ENCODE peak calls at places on chromosomes 12 and 14, in eight cellular contexts. One of them, this sample, is unnamed.

GRCh38 chr12:810635-811415 is 58.4 kb downstream of the WNK1 start:
- DNase-seq in endothelial cell: no peak
- DNase-seq in coronary artery: no peak
- DNase-seq in activated B cell treated with CpG ODN at 0.5 μM for 24 hours: no peak
- DNase-seq in GM12865: peak
- DNase-seq in astrocyte: peak
- DNase-seq in right atrium auricular region: no peak
- DNase-seq in heart left ventricle: no peak
- DNase-seq in this sample: peak

GRCh38 chr12:52055781-52056711 is 4.8 kb downstream of the NR4A1 start:
- DNase-seq in endothelial cell: no peak
- DNase-seq in coronary artery: peak
- DNase-seq in activated B cell treated with CpG ODN at 0.5 μM for 24 hours: no peak
- DNase-seq in GM12865: no peak
- DNase-seq in astrocyte: no peak
- DNase-seq in right atrium auricular region: no peak
- DNase-seq in heart left ventricle: no peak
- DNase-seq in this sample: no peak

GRCh38 chr12:113130457-113131135 is 5.0 kb downstream of the RASAL1 start:
- DNase-seq in endothelial cell: no peak
- DNase-seq in coronary artery: no peak
- DNase-seq in activated B cell treated with CpG ODN at 0.5 μM for 24 hours: peak
- DNase-seq in GM12865: no peak
- DNase-seq in astrocyte: no peak
- DNase-seq in right atrium auricular region: no peak
- DNase-seq in heart left ventricle: no peak
- DNase-seq in this sample: peak

GRCh38 chr12:19683178-19683927 is 244.1 kb downstream of the AEBP2 start:
- DNase-seq in endothelial cell: no peak
- DNase-seq in coronary artery: no peak
- DNase-seq in activated B cell treated with CpG ODN at 0.5 μM for 24 hours: no peak
- DNase-seq in GM12865: no peak
- DNase-seq in astrocyte: peak
- DNase-seq in right atrium auricular region: no peak
- DNase-seq in heart left ventricle: no peak
- DNase-seq in this sample: no peak

GRCh38 chr14:24851406-24851805 is 198.5 kb downstream of the STXBP6 start:
- DNase-seq in endothelial cell: no peak
- DNase-seq in coronary artery: no peak
- DNase-seq in activated B cell treated with CpG ODN at 0.5 μM for 24 hours: no peak
- DNase-seq in GM12865: no peak
- DNase-seq in astrocyte: no peak
- DNase-seq in right atrium auricular region: no peak
- DNase-seq in heart left ventricle: no peak
- DNase-seq in this sample: no peak

GRCh38 chr12:12099102-12099501 is 28.4 kb downstream of the BCL2L14 start:
- DNase-seq in endothelial cell: no peak
- DNase-seq in coronary artery: no peak
- DNase-seq in activated B cell treated with CpG ODN at 0.5 μM for 24 hours: no peak
- DNase-seq in GM12865: no peak
- DNase-seq in astrocyte: no peak
- DNase-seq in right atrium auricular region: no peak
- DNase-seq in heart left ventricle: no peak
- DNase-seq in this sample: no peak

GRCh38 chr14:104436741-104437701 is 142.5 kb upstream of the C14orf180 start:
- DNase-seq in endothelial cell: no peak
- DNase-seq in coronary artery: peak
- DNase-seq in activated B cell treated with CpG ODN at 0.5 μM for 24 hours: no peak
- DNase-seq in GM12865: no peak
- DNase-seq in astrocyte: no peak
- DNase-seq in right atrium auricular region: peak
- DNase-seq in heart left ventricle: no peak
- DNase-seq in this sample: peak

GRCh38 chr14:100383727-100384158 is 60.6 kb downstream of the SLC25A47 start:
- DNase-seq in endothelial cell: peak
- DNase-seq in coronary artery: no peak
- DNase-seq in activated B cell treated with CpG ODN at 0.5 μM for 24 hours: peak
- DNase-seq in GM12865: peak
- DNase-seq in astrocyte: no peak
- DNase-seq in right atrium auricular region: no peak
- DNase-seq in heart left ventricle: peak
- DNase-seq in this sample: peak

GRCh38 chr14:104117341-104118005 is 20.9 kb upstream of the KIF26A start:
- DNase-seq in endothelial cell: no peak
- DNase-seq in coronary artery: no peak
- DNase-seq in activated B cell treated with CpG ODN at 0.5 μM for 24 hours: no peak
- DNase-seq in GM12865: no peak
- DNase-seq in astrocyte: no peak
- DNase-seq in right atrium auricular region: no peak
- DNase-seq in heart left ventricle: peak
- DNase-seq in this sample: no peak

GRCh38 chr14:54462048-54462447 is 20.9 kb upstream of the CNIH1 start:
- DNase-seq in endothelial cell: no peak
- DNase-seq in coronary artery: no peak
- DNase-seq in activated B cell treated with CpG ODN at 0.5 μM for 24 hours: no peak
- DNase-seq in GM12865: no peak
- DNase-seq in astrocyte: peak
- DNase-seq in right atrium auricular region: no peak
- DNase-seq in heart left ventricle: no peak
- DNase-seq in this sample: no peak

GRCh38 chr12:131188131-131189050 is 234.7 kb downstream of the ADGRD1 start:
- DNase-seq in endothelial cell: no peak
- DNase-seq in coronary artery: peak
- DNase-seq in activated B cell treated with CpG ODN at 0.5 μM for 24 hours: no peak
- DNase-seq in GM12865: no peak
- DNase-seq in astrocyte: no peak
- DNase-seq in right atrium auricular region: peak
- DNase-seq in heart left ventricle: no peak
- DNase-seq in this sample: no peak

GRCh38 chr12:76820888-76821482 is 57.1 kb downstream of the ZDHHC17 start:
- DNase-seq in endothelial cell: peak
- DNase-seq in coronary artery: no peak
- DNase-seq in activated B cell treated with CpG ODN at 0.5 μM for 24 hours: no peak
- DNase-seq in GM12865: no peak
- DNase-seq in astrocyte: peak
- DNase-seq in right atrium auricular region: no peak
- DNase-seq in heart left ventricle: no peak
- DNase-seq in this sample: no peak

GRCh38 chr12:12613334-12613733 is 1.7 kb downstream of the CREBL2 start:
- DNase-seq in endothelial cell: no peak
- DNase-seq in coronary artery: no peak
- DNase-seq in activated B cell treated with CpG ODN at 0.5 μM for 24 hours: no peak
- DNase-seq in GM12865: peak
- DNase-seq in astrocyte: no peak
- DNase-seq in right atrium auricular region: no peak
- DNase-seq in heart left ventricle: no peak
- DNase-seq in this sample: no peak

GRCh38 chr14:58844544-58844943 is 206.8 kb downstream of the DACT1 start:
- DNase-seq in endothelial cell: no peak
- DNase-seq in coronary artery: no peak
- DNase-seq in activated B cell treated with CpG ODN at 0.5 μM for 24 hours: no peak
- DNase-seq in GM12865: no peak
- DNase-seq in astrocyte: no peak
- DNase-seq in right atrium auricular region: no peak
- DNase-seq in heart left ventricle: no peak
- DNase-seq in this sample: no peak

GRCh38 chr12:74722709-74723108 is 185.1 kb downstream of the ATXN7L3B start:
- DNase-seq in endothelial cell: no peak
- DNase-seq in coronary artery: no peak
- DNase-seq in activated B cell treated with CpG ODN at 0.5 μM for 24 hours: no peak
- DNase-seq in GM12865: no peak
- DNase-seq in astrocyte: no peak
- DNase-seq in right atrium auricular region: no peak
- DNase-seq in heart left ventricle: no peak
- DNase-seq in this sample: no peak
- TF ChIP-seq CTCF in endothelial cell: no peak
- TF ChIP-seq CTCF in coronary artery: no peak
- TF ChIP-seq CTCF in activated B cell treated with CpG ODN at 0.5 μM for 24 hours: no peak
- TF ChIP-seq CTCF in GM12865: no peak
- TF ChIP-seq CTCF in astrocyte: no peak
- TF ChIP-seq CTCF in right atrium auricular region: no peak
- TF ChIP-seq CTCF in heart left ventricle: no peak
- TF ChIP-seq CTCF in this sample: no peak

GRCh38 chr12:121013715-121014114 is 2.6 kb downstream of the C12orf43 start:
- DNase-seq in endothelial cell: no peak
- DNase-seq in coronary artery: no peak
- DNase-seq in activated B cell treated with CpG ODN at 0.5 μM for 24 hours: no peak
- DNase-seq in GM12865: no peak
- DNase-seq in astrocyte: no peak
- DNase-seq in right atrium auricular region: no peak
- DNase-seq in heart left ventricle: no peak
- DNase-seq in this sample: no peak
- TF ChIP-seq CTCF in endothelial cell: no peak
- TF ChIP-seq CTCF in coronary artery: no peak
- TF ChIP-seq CTCF in activated B cell treated with CpG ODN at 0.5 μM for 24 hours: no peak
- TF ChIP-seq CTCF in GM12865: peak
- TF ChIP-seq CTCF in astrocyte: no peak
- TF ChIP-seq CTCF in right atrium auricular region: no peak
- TF ChIP-seq CTCF in heart left ventricle: no peak
- TF ChIP-seq CTCF in this sample: no peak

GRCh38 chr12:33942172-33942571 is 80.1 kb upstream of the ALG10 start:
- DNase-seq in endothelial cell: no peak
- DNase-seq in coronary artery: no peak
- DNase-seq in activated B cell treated with CpG ODN at 0.5 μM for 24 hours: no peak
- DNase-seq in GM12865: no peak
- DNase-seq in astrocyte: no peak
- DNase-seq in right atrium auricular region: no peak
- DNase-seq in heart left ventricle: no peak
- DNase-seq in this sample: no peak
- TF ChIP-seq CTCF in endothelial cell: peak
- TF ChIP-seq CTCF in coronary artery: no peak
- TF ChIP-seq CTCF in activated B cell treated with CpG ODN at 0.5 μM for 24 hours: no peak
- TF ChIP-seq CTCF in GM12865: no peak
- TF ChIP-seq CTCF in astrocyte: no peak
- TF ChIP-seq CTCF in right atrium auricular region: no peak
- TF ChIP-seq CTCF in heart left ventricle: no peak
- TF ChIP-seq CTCF in this sample: no peak

GRCh38 chr14:96221841-96222240 is 17.2 kb downstream of the BDKRB2 start:
- DNase-seq in endothelial cell: no peak
- DNase-seq in coronary artery: no peak
- DNase-seq in activated B cell treated with CpG ODN at 0.5 μM for 24 hours: no peak
- DNase-seq in GM12865: no peak
- DNase-seq in astrocyte: no peak
- DNase-seq in right atrium auricular region: no peak
- DNase-seq in heart left ventricle: no peak
- DNase-seq in this sample: no peak

GRCh38 chr14:96229315-96229714 is 24.7 kb downstream of the BDKRB2 start:
- DNase-seq in endothelial cell: no peak
- DNase-seq in coronary artery: no peak
- DNase-seq in activated B cell treated with CpG ODN at 0.5 μM for 24 hours: no peak
- DNase-seq in GM12865: no peak
- DNase-seq in astrocyte: no peak
- DNase-seq in right atrium auricular region: no peak
- DNase-seq in heart left ventricle: no peak
- DNase-seq in this sample: no peak

GRCh38 chr14:96224480-96225096 is 19.9 kb downstream of the BDKRB2 start:
- DNase-seq in endothelial cell: no peak
- DNase-seq in coronary artery: no peak
- DNase-seq in activated B cell treated with CpG ODN at 0.5 μM for 24 hours: no peak
- DNase-seq in GM12865: no peak
- DNase-seq in astrocyte: no peak
- DNase-seq in right atrium auricular region: no peak
- DNase-seq in heart left ventricle: no peak
- DNase-seq in this sample: no peak

GRCh38 chr14:96227428-96227827 is 22.8 kb downstream of the BDKRB2 start:
- DNase-seq in endothelial cell: no peak
- DNase-seq in coronary artery: no peak
- DNase-seq in activated B cell treated with CpG ODN at 0.5 μM for 24 hours: no peak
- DNase-seq in GM12865: no peak
- DNase-seq in astrocyte: no peak
- DNase-seq in right atrium auricular region: no peak
- DNase-seq in heart left ventricle: no peak
- DNase-seq in this sample: no peak

GRCh38 chr14:96225745-96226151 is 21.1 kb downstream of the BDKRB2 start:
- DNase-seq in endothelial cell: peak
- DNase-seq in coronary artery: no peak
- DNase-seq in activated B cell treated with CpG ODN at 0.5 μM for 24 hours: no peak
- DNase-seq in GM12865: no peak
- DNase-seq in astrocyte: peak
- DNase-seq in right atrium auricular region: no peak
- DNase-seq in heart left ventricle: peak
- DNase-seq in this sample: no peak
- TF ChIP-seq CTCF in endothelial cell: no peak
- TF ChIP-seq CTCF in coronary artery: no peak
- TF ChIP-seq CTCF in activated B cell treated with CpG ODN at 0.5 μM for 24 hours: no peak
- TF ChIP-seq CTCF in GM12865: no peak
- TF ChIP-seq CTCF in astrocyte: no peak
- TF ChIP-seq CTCF in right atrium auricular region: no peak
- TF ChIP-seq CTCF in heart left ventricle: no peak
- TF ChIP-seq CTCF in this sample: no peak

GRCh38 chr14:90193925-90194324 is 62.4 kb upstream of the PSMC1 start:
- DNase-seq in endothelial cell: peak
- DNase-seq in coronary artery: no peak
- DNase-seq in activated B cell treated with CpG ODN at 0.5 μM for 24 hours: no peak
- DNase-seq in GM12865: peak
- DNase-seq in astrocyte: no peak
- DNase-seq in right atrium auricular region: no peak
- DNase-seq in heart left ventricle: no peak
- DNase-seq in this sample: no peak
- TF ChIP-seq CTCF in endothelial cell: no peak
- TF ChIP-seq CTCF in coronary artery: no peak
- TF ChIP-seq CTCF in activated B cell treated with CpG ODN at 0.5 μM for 24 hours: no peak
- TF ChIP-seq CTCF in GM12865: peak
- TF ChIP-seq CTCF in astrocyte: no peak
- TF ChIP-seq CTCF in right atrium auricular region: peak
- TF ChIP-seq CTCF in heart left ventricle: no peak
- TF ChIP-seq CTCF in this sample: peak

GRCh38 chr14:92549853-92550244 is 36.3 kb downstream of the RIN3 start:
- DNase-seq in endothelial cell: no peak
- DNase-seq in coronary artery: peak
- DNase-seq in activated B cell treated with CpG ODN at 0.5 μM for 24 hours: no peak
- DNase-seq in GM12865: no peak
- DNase-seq in astrocyte: peak
- DNase-seq in right atrium auricular region: no peak
- DNase-seq in heart left ventricle: peak
- DNase-seq in this sample: no peak

GRCh38 chr14:92553456-92553855 is 39.9 kb downstream of the RIN3 start:
- DNase-seq in endothelial cell: peak
- DNase-seq in coronary artery: no peak
- DNase-seq in activated B cell treated with CpG ODN at 0.5 μM for 24 hours: no peak
- DNase-seq in GM12865: peak
- DNase-seq in astrocyte: peak
- DNase-seq in right atrium auricular region: no peak
- DNase-seq in heart left ventricle: no peak
- DNase-seq in this sample: no peak

GRCh38 chr14:92549096-92549852 is 35.7 kb downstream of the RIN3 start:
- DNase-seq in endothelial cell: no peak
- DNase-seq in coronary artery: no peak
- DNase-seq in activated B cell treated with CpG ODN at 0.5 μM for 24 hours: no peak
- DNase-seq in GM12865: no peak
- DNase-seq in astrocyte: no peak
- DNase-seq in right atrium auricular region: no peak
- DNase-seq in heart left ventricle: peak
- DNase-seq in this sample: no peak

GRCh38 chr14:92552066-92552465 is 38.5 kb downstream of the RIN3 start:
- DNase-seq in endothelial cell: no peak
- DNase-seq in coronary artery: no peak
- DNase-seq in activated B cell treated with CpG ODN at 0.5 μM for 24 hours: no peak
- DNase-seq in GM12865: no peak
- DNase-seq in astrocyte: no peak
- DNase-seq in right atrium auricular region: no peak
- DNase-seq in heart left ventricle: no peak
- DNase-seq in this sample: no peak

GRCh38 chr14:92551066-92551841 is 37.7 kb downstream of the RIN3 start:
- DNase-seq in endothelial cell: no peak
- DNase-seq in coronary artery: no peak
- DNase-seq in activated B cell treated with CpG ODN at 0.5 μM for 24 hours: no peak
- DNase-seq in GM12865: peak
- DNase-seq in astrocyte: no peak
- DNase-seq in right atrium auricular region: no peak
- DNase-seq in heart left ventricle: no peak
- DNase-seq in this sample: peak
- TF ChIP-seq CTCF in endothelial cell: no peak
- TF ChIP-seq CTCF in coronary artery: no peak
- TF ChIP-seq CTCF in activated B cell treated with CpG ODN at 0.5 μM for 24 hours: no peak
- TF ChIP-seq CTCF in GM12865: peak
- TF ChIP-seq CTCF in astrocyte: no peak
- TF ChIP-seq CTCF in right atrium auricular region: no peak
- TF ChIP-seq CTCF in heart left ventricle: no peak
- TF ChIP-seq CTCF in this sample: peak

This sample was measured in GM13976.